ENCODE peak calls at places on chromosomes 2 and 18, in eight cellular contexts. S is RCC 7860; L is AG08395; Z is glutamatergic neuron; K is fibroblast of lung; C is GM12865; O is GM04504; V is activated naive CD4-positive, alpha-beta T cell treated with Interleukin-2 at 50 U/mL for 16 hours. I is an unnamed sample.

GRCh38 chr2:108220942-108221541 is 18.7 kb upstream of the SULT1C3 start:
- DNase-seq in V (no peak), L (no peak), S (no peak), K (no peak), C (no peak), O (no peak), Z (no peak), I (no peak)

GRCh38 chr2:148557844-148558436 is 86.6 kb upstream of the EPC2 start:
- DNase-seq in K (no peak), O (no peak), Z (no peak), S (no peak), C (peak), V (no peak), L (no peak), I (no peak)

GRCh38 chr2:160054984-160055725 is 7.3 kb downstream of the PLA2R1 start:
- DNase-seq in C (no peak), V (no peak), Z (no peak), S (no peak), K (peak), O (peak), L (peak), I (no peak)

GRCh38 chr2:10048501-10049171 is 5.3 kb downstream of the KLF11 start:
- DNase-seq in Z (no peak), V (no peak), O (no peak), C (peak), S (peak), L (peak), K (peak), I (peak)

GRCh38 chr18:32595735-32596134 is 125.1 kb upstream of the GAREM1 start:
- DNase-seq in L (no peak), V (no peak), O (no peak), S (no peak), C (no peak), K (no peak), Z (no peak), I (no peak)

GRCh38 chr2:16952368-16952767 is 286.7 kb upstream of the CYRIA start:
- DNase-seq in Z (no peak), C (no peak), S (no peak), L (no peak), O (no peak), K (no peak), V (no peak), I (no peak)

GRCh38 chr2:31983762-31984467 is 26.9 kb downstream of the MEMO1 start:
- DNase-seq in K (no peak), L (no peak), O (no peak), V (no peak), S (no peak), Z (no peak), C (no peak), I (peak)

GRCh38 chr2:239298126-239298804 is 102.6 kb downstream of the HDAC4 start:
- DNase-seq in S (peak), Z (no peak), O (no peak), K (no peak), V (peak), C (no peak), L (no peak), I (peak)

GRCh38 chr2:188522517-188522916 is 230.8 kb downstream of the GULP1 start:
- DNase-seq in V (no peak), O (no peak), L (no peak), K (no peak), S (no peak), Z (no peak), C (no peak), I (peak)

GRCh38 chr2:224883172-224883516 is 159.1 kb downstream of the DOCK10 start:
- DNase-seq in C (no peak), Z (no peak), O (no peak), K (no peak), L (no peak), S (no peak), V (no peak), I (no peak)

GRCh38 chr2:7022956-7023467 is 105.8 kb downstream of the RNF144A start:
- DNase-seq in V (no peak), O (no peak), K (no peak), Z (no peak), S (no peak), C (no peak), L (no peak), I (no peak)

GRCh38 chr2:105235388-105236059 is 6.0 kb upstream of the GPR45 start:
- DNase-seq in L (peak), C (peak), Z (peak), O (peak), V (peak), K (peak), S (peak), I (peak)

GRCh38 chr18:63964908-63965307 is 5.0 kb upstream of the SERPINB8 start:
- DNase-seq in O (no peak), L (no peak), K (no peak), Z (no peak), C (no peak), S (no peak), V (no peak), I (no peak)

GRCh38 chr18:49072524-49072934 is 121.8 kb upstream of the SMAD7 start:
- DNase-seq in Z (no peak), C (no peak), K (no peak), L (peak), V (no peak), O (no peak), S (no peak), I (peak)

GRCh38 chr2:151183072-151183580 is 78.5 kb downstream of the RBM43 start:
- DNase-seq in V (no peak), L (no peak), O (no peak), C (no peak), Z (no peak), K (no peak), S (no peak), I (no peak)

GRCh38 chr2:172909454-172909853 is 166.2 kb upstream of the MAP3K20 start:
- DNase-seq in C (peak), L (no peak), V (no peak), O (no peak), K (no peak), S (no peak), Z (no peak), I (no peak)